ENCODE peak calls at places on chromosomes 6 and 20, in five cellular contexts. E is H1, W is uterus, A is nephron progenitor cell, S is ascending aorta. K is an unnamed sample.

GRCh38 chr6:31597006-31597405 is 4.2 kb upstream of the NCR3 start:
- DNase-seq in E (no peak), W (no peak), S (no peak), A (no peak), K (no peak)

GRCh38 chr6:11207199-11207968 is 25.1 kb downstream of the NEDD9 start:
- DNase-seq in W (peak; percentile 70), A (no peak), E (no peak), S (peak; percentile 94), K (no peak)

GRCh38 chr20:35891375-35891774 is 62.9 kb downstream of the SCAND1 start:
- DNase-seq in W (no peak), S (no peak), A (no peak), E (no peak), K (no peak)

GRCh38 chr6:137933696-137934095 is 66.6 kb downstream of the TNFAIP3 start:
- DNase-seq in W (no peak), A (no peak), S (peak; percentile 82), E (no peak), K (no peak)

GRCh38 chr6:7542878-7543394 is 1.5 kb downstream of the DSP start:
- DNase-seq in A (peak; percentile 75), S (no peak), E (peak; percentile 50), W (peak; percentile 30), K (no peak)

GRCh38 chr6:84688187-84688878 is 76.1 kb downstream of the TBX18 start:
- DNase-seq in S (no peak), E (no peak), W (no peak), A (no peak), K (no peak)

GRCh38 chr6:41488392-41489129 is 57.6 kb upstream of the FOXP4 start:
- DNase-seq in W (peak; percentile 78), A (peak; percentile 73), E (no peak), S (no peak), K (no peak)

GRCh38 chr6:105740946-105741605 is 338.2 kb upstream of the PREP start:
- DNase-seq in E (no peak), A (no peak), W (peak; percentile 28), S (no peak), K (no peak)

GRCh38 chr6:158142789-158143188 is 25.3 kb downstream of the SERAC1 start:
- DNase-seq in A (no peak), S (no peak), W (no peak), E (no peak), K (no peak)

GRCh38 chr6:95365454-95365853 is 211.9 kb upstream of the MANEA start:
- DNase-seq in W (no peak), E (no peak), S (no peak), A (no peak), K (no peak)

GRCh38 chr6:50180646-50181045 is 130.9 kb upstream of the DEFB112 start:
- DNase-seq in E (no peak), S (no peak), A (no peak), W (no peak), K (no peak)

GRCh38 chr6:50187212-50188055 is 137.7 kb upstream of the DEFB112 start:
- DNase-seq in E (no peak), A (no peak), W (no peak), S (no peak), K (no peak)

DNA sequence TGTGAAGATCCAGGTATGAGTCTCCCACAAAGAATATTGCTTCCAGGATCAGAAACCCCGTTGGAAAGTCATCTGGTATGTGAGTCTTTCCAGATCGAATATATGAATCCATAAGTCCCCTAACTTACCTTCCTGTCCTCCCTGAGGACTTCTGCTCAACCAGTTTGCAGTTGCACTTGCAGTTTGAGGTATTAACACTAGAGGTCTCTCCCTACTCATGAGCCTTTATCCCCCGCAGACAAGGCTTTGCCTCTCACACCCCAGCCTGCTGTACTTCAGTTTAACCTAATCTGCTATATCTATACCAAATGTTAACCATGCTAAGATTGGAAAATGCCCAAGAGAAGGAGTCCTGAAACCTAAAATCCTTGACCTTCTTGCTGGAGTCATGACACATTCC is 135.3 kb upstream of the DEFB112 start:
- DNase-seq in W (no peak), A (no peak), E (no peak), S (no peak), K (no peak)
- TF ChIP-seq CTCF in W (no peak), A (peak; percentile 39), E (peak; percentile 43), S (no peak), K (peak; percentile 42)

GRCh38 chr6:23754197-23754596 is 371.8 kb upstream of the NRSN1 start:
- DNase-seq in S (no peak), E (no peak), W (no peak), A (no peak), K (no peak)
- TF ChIP-seq CTCF in S (no peak), E (no peak), W (no peak), A (no peak), K (peak; percentile 67)

DNA sequence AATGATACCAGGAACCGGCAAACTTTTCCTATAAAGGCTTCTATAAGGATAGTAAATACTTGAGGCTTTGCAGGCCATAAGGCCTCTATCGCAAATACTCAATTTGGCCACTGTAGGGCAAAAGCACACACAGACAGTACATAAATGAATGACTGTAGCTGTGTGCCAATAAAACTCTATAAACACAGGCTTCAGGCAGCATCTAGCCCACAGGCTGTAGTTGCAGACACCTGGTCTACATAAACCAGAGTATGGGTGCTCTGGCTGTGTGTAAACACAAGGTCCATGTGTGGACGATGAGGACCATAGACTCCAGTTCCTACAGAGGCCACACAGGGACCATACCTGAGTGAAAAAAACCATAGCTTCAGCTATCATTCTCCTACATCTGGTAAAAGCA is 52.2 kb downstream of the ZMYND8 start:
- DNase-seq in S (no peak), A (no peak), W (no peak), E (no peak), K (no peak)
- TF ChIP-seq CTCF in S (no peak), A (no peak), W (no peak), E (no peak), K (peak; percentile 43)

DNA sequence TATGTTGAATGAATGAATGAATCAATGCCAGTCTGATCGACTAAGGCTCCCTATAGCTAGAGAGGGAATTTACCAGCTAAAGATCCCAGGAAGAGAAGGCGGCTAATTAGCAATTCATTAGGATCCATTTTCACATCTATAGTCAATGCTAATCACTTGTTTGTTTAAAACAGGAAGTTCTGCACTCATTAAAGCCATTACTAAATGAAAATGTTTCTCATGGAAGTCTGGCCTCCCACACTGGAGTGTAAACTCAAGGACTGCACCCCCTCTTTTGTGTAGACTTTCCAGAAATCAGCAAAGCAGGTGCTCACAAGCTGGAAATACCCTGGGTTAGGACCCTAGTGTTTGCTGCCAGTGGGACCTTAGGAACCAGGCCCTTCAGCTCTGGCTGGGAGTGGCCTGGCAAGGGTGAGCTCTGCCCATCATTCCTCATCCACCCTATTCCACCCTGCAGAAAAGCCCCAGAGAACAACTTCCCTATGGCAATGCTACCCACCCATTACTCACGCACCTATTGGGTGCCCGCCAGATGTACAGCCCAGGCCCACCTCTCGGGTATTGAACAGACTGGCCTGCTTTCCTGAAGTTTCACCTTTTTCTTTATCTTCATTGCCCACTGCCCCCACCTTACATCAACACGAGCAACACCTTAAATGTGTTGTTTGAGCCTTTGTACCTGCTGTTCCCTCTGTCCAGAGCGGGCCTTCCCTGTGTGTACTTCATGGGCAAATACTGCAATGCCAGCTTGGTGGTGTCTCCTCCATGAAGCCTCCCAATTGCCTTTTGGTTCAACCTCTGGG is 60.8 kb downstream of the TTI1 start:
- DNase-seq in W (no peak), S (no peak), A (no peak), E (no peak), K (no peak)
- TF ChIP-seq CTCF in W (no peak), S (no peak), A (no peak), E (no peak), K (no peak)

GRCh38 chr20:49545572-49545971 is 22.4 kb downstream of the PTGIS start:
- DNase-seq in S (no peak), E (no peak), A (no peak), W (no peak), K (no peak)
- TF ChIP-seq CTCF in S (peak; percentile 12), E (peak; percentile 77), A (no peak), W (no peak), K (peak; percentile 46)

GRCh38 chr6:117840541-117840983 is 66.5 kb upstream of the SLC35F1 start:
- DNase-seq in W (no peak), A (peak; percentile 12), S (no peak), E (no peak), K (no peak)
- TF ChIP-seq CTCF in W (no peak), A (peak; percentile 42), S (no peak), E (no peak), K (peak; percentile 81)

GRCh38 chr6:12890171-12890790 is 173.7 kb downstream of the PHACTR1 start:
- DNase-seq in W (no peak), S (no peak), E (no peak), A (peak; percentile 19), K (no peak)
- TF ChIP-seq CTCF in W (no peak), S (no peak), E (peak; percentile 54), A (peak; percentile 12), K (peak; percentile 61)

GRCh38 chr20:43911066-43911465 is 3.6 kb upstream of the TOX2 start:
- DNase-seq in W (no peak), S (no peak), E (no peak), A (no peak), K (no peak)
- TF ChIP-seq CTCF in W (no peak), S (no peak), E (peak; percentile 27), A (no peak), K (no peak)

GRCh38 chr6:89952361-89952680 is 58.1 kb downstream of the GJA10 start:
- DNase-seq in E (no peak), S (no peak), A (no peak), W (no peak), K (no peak)

GRCh38 chr6:89952696-89953095 is 58.4 kb downstream of the GJA10 start:
- DNase-seq in W (no peak), E (no peak), A (no peak), S (no peak), K (no peak)

GRCh38 chr6:89950446-89950845 is 56.2 kb downstream of the GJA10 start:
- DNase-seq in A (no peak), E (no peak), S (no peak), W (no peak), K (no peak)

GRCh38 chr6:89950879-89951391 is 56.7 kb downstream of the GJA10 start:
- DNase-seq in S (no peak), W (no peak), E (no peak), A (no peak), K (no peak)

DNA sequence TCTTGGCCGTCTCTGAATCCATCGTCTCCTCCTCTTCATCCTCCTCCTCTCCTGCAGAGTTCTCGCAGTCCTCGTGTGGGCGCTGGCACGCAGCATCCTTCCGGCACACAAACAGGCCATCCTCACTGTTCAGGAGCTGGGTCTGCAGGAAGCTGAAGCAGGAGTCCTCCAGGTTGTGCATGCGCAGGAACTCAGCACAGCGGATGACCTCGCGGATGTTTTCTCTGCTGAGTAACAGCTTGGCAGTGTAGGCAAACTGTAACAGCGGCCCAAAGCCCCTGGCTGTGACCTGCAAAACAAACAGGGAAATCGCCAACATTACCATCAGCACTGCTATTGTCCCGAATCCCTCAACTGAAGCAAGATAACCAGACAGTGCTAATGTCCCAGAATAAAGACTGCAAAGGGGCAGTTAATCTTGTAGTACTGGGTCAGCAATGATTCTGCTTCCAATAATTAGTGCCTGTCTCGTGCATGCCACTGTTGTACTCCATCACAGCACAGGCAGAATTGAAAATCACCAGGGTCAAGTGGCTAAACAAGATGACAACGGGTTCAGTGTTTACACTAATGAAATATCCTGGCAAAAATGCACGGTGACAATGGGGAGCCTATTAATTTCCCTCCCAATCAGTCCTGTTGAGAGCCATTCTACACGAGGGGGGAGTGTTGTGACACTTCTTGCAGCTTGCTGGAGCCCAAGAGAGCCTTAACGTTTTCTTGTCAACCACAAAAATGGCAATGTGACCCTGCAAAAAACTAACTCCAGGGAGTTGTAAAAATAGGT is 57.5 kb downstream of the GJA10 start:
- DNase-seq in S (no peak), A (peak; percentile 20), W (no peak), E (peak; percentile 23), K (no peak)
- TF ChIP-seq CTCF in S (no peak), A (no peak), W (no peak), E (peak; percentile 47), K (no peak)

K was measured in chondrocyte.